ENCODE peak calls at places on chromosome 6, in five cellular contexts. X is K562, S is Right ventricle myocardium inferior, T is upper lobe of right lung, R is naive B cell. L is an unnamed sample.

GRCh38 chr6:136113736-136114173 is 136.4 kb downstream of the MTFR2 start:
- ATAC-seq in T (peak), R (no peak), X (peak), S (peak), L (peak)

GRCh38 chr6:40681622-40682021 is 94.5 kb upstream of the LRFN2 start:
- ATAC-seq in S (no peak), X (no peak), R (no peak), T (no peak), L (no peak)

GRCh38 chr6:168210239-168211107 is 109.1 kb downstream of the DACT2 start:
- ATAC-seq in S (no peak), X (no peak), T (peak), R (no peak), L (no peak)

GRCh38 chr6:31462026-31462963 is 35.6 kb upstream of the MICB start:
- ATAC-seq in T (no peak), R (no peak), X (no peak), S (no peak), L (no peak)

GRCh38 chr6:32045811-32046449 is 7.7 kb downstream of the CYP21A2 start:
- ATAC-seq in X (peak), R (no peak), T (no peak), S (peak), L (peak)

GRCh38 chr6:55277628-55278003 is 49.7 kb upstream of the GFRAL start:
- ATAC-seq in S (peak), T (no peak), X (no peak), R (no peak), L (no peak)

GRCh38 chr6:20427856-20428255 is 26.2 kb downstream of the E2F3 start:
- ATAC-seq in R (peak), X (no peak), T (no peak), S (no peak), L (no peak)

GRCh38 chr6:41901882-41902519 is 6.8 kb upstream of the USP49 start:
- ATAC-seq in X (peak), T (peak), R (no peak), S (no peak), L (peak)

GRCh38 chr6:252775-253526 is 39.3 kb upstream of the DUSP22 start:
- ATAC-seq in R (no peak), T (peak), S (no peak), X (no peak), L (peak)

GRCh38 chr6:28525496-28526039 is at the start of gene GPX5:
- ATAC-seq in S (no peak), R (no peak), X (peak), T (no peak), L (no peak)

GRCh38 chr6:56570434-56571359 is 72.0 kb downstream of the DST start:
- ATAC-seq in T (peak), S (peak), R (no peak), X (peak), L (peak)

GRCh38 chr6:123091896-123092271 is 95.8 kb downstream of the CLVS2 start:
- ATAC-seq in R (no peak), T (no peak), X (no peak), S (no peak), L (no peak)

GRCh38 chr6:148144917-148145521 is 197.6 kb upstream of the SASH1 start:
- ATAC-seq in T (peak), S (peak), X (peak), R (no peak), L (no peak)

GRCh38 chr6:15322781-15323536 is 77.1 kb downstream of the JARID2 start:
- ATAC-seq in S (no peak), R (no peak), X (no peak), T (peak), L (peak)

GRCh38 chr6:106244931-106245330 is 80.6 kb downstream of the ATG5 start:
- ATAC-seq in T (no peak), R (no peak), X (no peak), S (no peak), L (no peak)

GRCh38 chr6:67501738-67502137 is 1133.3 kb upstream of the ADGRB3 start:
- ATAC-seq in R (no peak), T (no peak), S (no peak), X (peak), L (no peak)

GRCh38 chr6:23420659-23421350 is 705.2 kb upstream of the NRSN1 start:
- ATAC-seq in T (peak), R (no peak), S (no peak), X (no peak), L (no peak)

GRCh38 chr6:44486002-44486421 is 98.5 kb downstream of the CDC5L start:
- ATAC-seq in S (no peak), R (no peak), T (no peak), X (no peak), L (no peak)

GRCh38 chr6:42564496-42564890 is 664 bp downstream of the UBR2 start:
- ATAC-seq in R (peak), X (no peak), T (no peak), S (no peak), L (no peak)

GRCh38 chr6:63790334-63790733 is 154.7 kb downstream of the PHF3 start:
- ATAC-seq in T (no peak), X (no peak), R (no peak), S (no peak), L (no peak)

GRCh38 chr6:137341721-137342195 is 122.6 kb upstream of the IFNGR1 start:
- ATAC-seq in R (no peak), S (peak), X (no peak), T (peak), L (no peak)

GRCh38 chr6:33997265-33997664 is 148.6 kb downstream of the GRM4 start:
- ATAC-seq in X (no peak), R (no peak), S (no peak), T (no peak), L (no peak)

GRCh38 chr6:167331565-167331964 is 6.7 kb downstream of the TTLL2 start:
- ATAC-seq in X (no peak), R (no peak), S (no peak), T (peak), L (no peak)

GRCh38 chr6:149060985-149061760 is 256.3 kb upstream of the TAB2 start:
- ATAC-seq in S (no peak), R (no peak), X (no peak), T (no peak), L (peak)

GRCh38 chr6:138101946-138102731 is 5.1 kb downstream of the PERP start:
- ATAC-seq in S (peak), R (no peak), T (no peak), X (no peak), L (no peak)

GRCh38 chr6:88072462-88072861 is 24.8 kb downstream of the SPACA1 start:
- ATAC-seq in R (no peak), X (no peak), T (peak), S (no peak), L (no peak)

GRCh38 chr6:24494726-24495515 is at the start of gene ALDH5A1:
- ATAC-seq in X (peak), S (peak), T (peak), R (peak), L (peak)

GRCh38 chr6:165106261-165106660 is 203.1 kb downstream of the C6orf118 start:
- ATAC-seq in R (no peak), S (no peak), T (no peak), X (no peak), L (peak)

GRCh38 chr6:130848945-130849344 is 21.7 kb downstream of the SMLR1 start:
- ATAC-seq in T (peak), S (no peak), R (peak), X (peak), L (peak)

GRCh38 chr6:90865513-90865912 is 278.6 kb upstream of the MAP3K7 start:
- ATAC-seq in T (no peak), R (no peak), X (no peak), S (no peak), L (no peak)